ENCODE peak calls at places on chromosomes 6 and 20, in four cellular contexts. K is A549, O is HepG2, H is K562. Z is an unnamed sample.

GRCh38 chr6:135739288-135739687 is 112.2 kb upstream of the PDE7B start:
- DNase-seq in H (no peak), K (no peak), O (no peak), Z (peak)

GRCh38 chr6:42572523-42572922 is 8.7 kb downstream of the UBR2 start:
- DNase-seq in H (no peak), K (no peak), O (no peak), Z (no peak)

GRCh38 chr6:130913119-130913518 is 85.9 kb downstream of the SMLR1 start:
- DNase-seq in O (no peak), K (no peak), H (peak), Z (no peak)

GRCh38 chr6:154736613-154737259 is 3.5 kb downstream of the SCAF8 start:
- DNase-seq in H (no peak), K (no peak), O (no peak), Z (no peak)

GRCh38 chr6:52507557-52508260 is 69.2 kb downstream of the TRAM2 start:
- DNase-seq in K (peak), O (no peak), H (no peak), Z (peak)

GRCh38 chr6:16331328-16332174 is 93.2 kb downstream of the GMPR start:
- DNase-seq in O (peak), K (peak), H (peak), Z (peak)

GRCh38 chr6:31901415-31901952 is 402 bp downstream of the ZBTB12 start:
- DNase-seq in K (peak), H (peak), O (no peak), Z (peak)

GRCh38 chr6:71280701-71281100 is 7.9 kb upstream of the OGFRL1 start:
- DNase-seq in K (no peak), H (no peak), O (no peak), Z (no peak)

GRCh38 chr6:124924333-124924759 is 37.9 kb upstream of the RNF217 start:
- DNase-seq in H (no peak), O (no peak), K (peak), Z (peak)

GRCh38 chr6:127022297-127022696 is 96.2 kb upstream of the RSPO3 start:
- DNase-seq in K (no peak), H (no peak), O (peak), Z (no peak)

GRCh38 chr20:32462900-32463641 is 104.9 kb downstream of the ASXL1 start:
- DNase-seq in O (no peak), K (no peak), H (no peak), Z (no peak)

GRCh38 chr6:111691345-111692225 is 85.9 kb upstream of the TRAF3IP2 start:
- DNase-seq in H (no peak), K (no peak), O (no peak), Z (no peak)

GRCh38 chr6:158029668-158030230 is 48.1 kb downstream of the SYNJ2 start:
- DNase-seq in K (no peak), H (no peak), O (no peak), Z (no peak)

GRCh38 chr6:25898289-25898977 is 24.4 kb upstream of the SLC17A3 start:
- DNase-seq in O (no peak), H (peak), K (no peak), Z (no peak)

GRCh38 chr6:157606516-157606915 is 216.5 kb upstream of the SNX9 start:
- DNase-seq in K (no peak), O (no peak), H (no peak), Z (no peak)

GRCh38 chr20:2000286-2000685 is 6.4 kb upstream of the PDYN start:
- DNase-seq in K (no peak), H (no peak), O (no peak), Z (no peak)

GRCh38 chr6:16483315-16483875 is 245.0 kb downstream of the GMPR start:
- DNase-seq in H (no peak), O (no peak), K (no peak), Z (no peak)

GRCh38 chr20:22861231-22861980 is 173.7 kb upstream of the SSTR4 start:
- DNase-seq in K (no peak), H (no peak), O (no peak), Z (peak)

GRCh38 chr6:39927159-39927558 is 7.1 kb downstream of the MOCS1 start:
- DNase-seq in O (no peak), H (no peak), K (no peak), Z (peak)

GRCh38 chr20:58700823-58701222 is 8.2 kb downstream of the NPEPL1 start:
- DNase-seq in H (no peak), O (no peak), K (no peak), Z (no peak)

GRCh38 chr6:35146453-35146852 is 5.3 kb upstream of the TCP11 start:
- DNase-seq in K (peak), O (peak), H (peak), Z (peak)

GRCh38 chr6:44451803-44452690 is 64.5 kb downstream of the CDC5L start:
- DNase-seq in O (no peak), K (no peak), H (no peak), Z (no peak)

GRCh38 chr6:80472276-80472675 is 365.8 kb downstream of the BCKDHB start:
- DNase-seq in K (no peak), O (no peak), H (no peak), Z (peak)

GRCh38 chr6:144335315-144335861 is 50.3 kb downstream of the UTRN start:
- DNase-seq in O (no peak), H (no peak), K (no peak), Z (no peak)

GRCh38 chr20:48329676-48330644 is 497.8 kb downstream of the PREX1 start:
- DNase-seq in O (peak), H (peak), K (peak), Z (peak)

DNA sequence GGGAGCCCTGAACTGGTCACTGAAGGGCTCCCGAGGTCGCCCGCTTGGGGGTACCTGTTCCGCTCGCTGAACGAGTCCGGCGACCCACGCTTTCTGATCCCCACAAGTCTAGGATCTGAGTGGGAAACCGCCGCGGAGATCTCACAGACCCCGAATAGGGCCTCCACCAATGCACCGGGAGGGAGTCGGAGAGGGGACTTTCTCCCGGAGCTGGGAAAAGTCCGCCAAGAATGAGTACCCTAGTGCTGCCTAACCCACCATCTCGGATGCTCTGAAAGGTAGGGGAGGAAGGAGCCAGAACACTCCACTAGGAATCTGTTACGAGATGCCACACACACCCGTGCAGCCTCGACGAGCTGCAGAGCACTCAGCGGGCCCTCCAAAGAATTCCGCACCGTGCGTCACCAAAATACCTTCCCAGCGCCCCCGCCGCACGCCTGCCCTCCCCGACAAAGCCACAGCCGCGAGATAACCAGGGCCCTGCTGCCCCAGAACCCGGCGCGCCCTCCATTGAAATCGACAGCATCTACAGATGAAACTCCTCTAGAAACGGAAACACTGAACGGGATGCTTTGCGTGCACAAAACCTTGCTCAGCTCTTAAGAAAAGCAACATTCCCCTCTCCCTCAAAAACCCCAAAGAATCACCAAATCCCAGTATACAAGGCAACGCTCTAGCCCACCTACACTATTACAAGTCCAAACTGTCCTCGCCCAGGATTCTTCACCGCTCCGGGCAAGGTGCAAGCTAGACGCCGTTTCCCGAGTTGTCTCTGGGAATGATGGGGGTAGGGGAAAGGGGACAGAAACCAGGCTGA is 686 bp downstream of the COL12A1 start:
- DNase-seq in O (no peak), H (no peak), K (peak), Z (peak)
- TF ChIP-seq BHLHE40 in O (no peak), H (no peak), K (no peak), Z (peak)

GRCh38 chr20:62583424-62583920 is 58.8 kb upstream of the SLCO4A1 start:
- DNase-seq in H (no peak), K (peak), O (no peak), Z (no peak)
- TF ChIP-seq MAFK in H (no peak), K (no peak), O (no peak), Z (no peak)

DNA sequence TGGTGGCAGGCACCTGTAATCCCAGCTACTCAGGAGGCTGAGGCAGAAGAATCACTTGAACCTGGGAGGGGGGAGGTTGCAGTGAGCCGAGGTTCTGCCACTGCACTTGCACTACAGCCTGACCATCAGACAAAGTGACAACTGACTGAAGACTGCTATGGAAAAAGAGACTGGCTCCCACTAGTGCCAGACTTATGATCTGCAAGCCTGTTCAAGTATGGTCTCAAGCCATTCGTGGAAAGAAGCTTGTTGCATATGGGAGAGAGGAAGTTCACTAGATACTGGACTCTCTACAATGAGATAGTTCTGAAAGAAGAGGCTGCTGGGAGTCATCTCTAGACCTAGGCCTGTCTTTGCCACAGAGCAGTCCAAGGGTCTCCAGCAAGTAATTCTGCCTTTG is 26.7 kb downstream of the MDN1 start:
- DNase-seq in O (peak), K (peak), H (peak), Z (peak)
- TF ChIP-seq BHLHE40 in O (no peak), K (no peak), H (no peak), Z (no peak)

GRCh38 chr6:24458937-24459336 is 30.4 kb downstream of the GPLD1 start:
- DNase-seq in K (no peak), H (no peak), O (no peak), Z (no peak)

GRCh38 chr6:24454452-24454851 is 34.9 kb downstream of the GPLD1 start:
- DNase-seq in K (no peak), O (no peak), H (no peak), Z (no peak)

GRCh38 chr6:24455061-24455460 is 34.3 kb downstream of the GPLD1 start:
- DNase-seq in O (no peak), H (no peak), K (no peak), Z (no peak)

GRCh38 chr6:24460966-24461365 is 28.4 kb downstream of the GPLD1 start:
- DNase-seq in H (no peak), O (no peak), K (no peak), Z (no peak)

DNA sequence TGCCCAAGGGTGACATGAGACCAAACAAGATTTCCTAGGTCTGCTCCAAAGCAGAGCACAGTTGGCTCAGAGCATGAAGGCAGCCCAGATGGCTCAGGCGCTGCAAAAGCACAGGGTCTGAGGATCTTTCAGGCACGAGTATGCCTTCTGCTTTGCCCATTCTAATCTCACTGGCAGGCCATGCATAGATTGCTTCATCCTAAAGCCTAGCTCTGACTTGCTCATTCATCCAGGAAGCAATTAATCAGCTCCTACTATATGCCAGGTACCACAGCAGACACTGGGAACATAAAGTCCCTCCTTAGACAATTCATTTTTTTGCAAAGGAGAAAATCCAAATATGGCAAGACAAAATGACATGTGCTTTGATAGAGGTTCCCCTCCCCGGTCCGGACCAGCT is 31.2 kb downstream of the GPLD1 start:
- DNase-seq in O (no peak), K (no peak), H (no peak), Z (no peak)
- TF ChIP-seq MAFK in O (no peak), K (no peak), H (no peak), Z (no peak)